ENCODE peak calls at places on chromosomes 4 and X, in eight cellular contexts. N, D, Y, S, F, C, E and I are unnamed samples.

GRCh38 chr4:110533940-110534339 is 58.0 kb downstream of the ENPEP start:
- DNase-seq in N (peak; percentile 96), D (no peak), Y (peak; percentile 72), S (no peak), F (peak; percentile 70), C (peak; percentile 54), E (peak; percentile 90), I (peak; percentile 32)

GRCh38 chr4:122827258-122827887 is 742 bp downstream of the FGF2 start:
- DNase-seq in N (peak; percentile 65), D (peak; percentile 57), Y (no peak), S (peak; percentile 92), F (peak; percentile 87), C (peak; percentile 1), E (peak; percentile 33), I (peak; percentile 45)

GRCh38 chr4:168879178-168879577 is 130.9 kb downstream of the CBR4 start:
- DNase-seq in N (no peak), D (no peak), Y (no peak), S (no peak), F (no peak), C (no peak), E (no peak), I (no peak)

GRCh38 chr4:118213101-118213500 is 139.7 kb downstream of the PRSS12 start:
- DNase-seq in N (no peak), D (no peak), Y (no peak), S (no peak), F (no peak), C (no peak), E (no peak), I (no peak)

GRCh38 chr4:156038772-156039171 is 85.1 kb upstream of the CTSO start:
- DNase-seq in N (no peak), D (no peak), Y (no peak), S (no peak), F (peak; percentile 56), C (no peak), E (no peak), I (no peak)

GRCh38 chrX:109709129-109709631 is 23.9 kb downstream of the ACSL4 start:
- DNase-seq in N (peak; percentile 70), D (no peak), Y (peak; percentile 19), S (no peak), F (peak; percentile 70), C (peak; percentile 38), E (peak; percentile 66), I (peak; percentile 8)

GRCh38 chr4:163367651-163368050 is 24.0 kb downstream of the NPY5R start:
- DNase-seq in N (peak; percentile 2), D (no peak), Y (no peak), S (no peak), F (no peak), C (no peak), E (peak; percentile 73), I (no peak)

GRCh38 chr4:150972592-150972991 is 42.5 kb downstream of the LRBA start:
- DNase-seq in N (no peak), D (no peak), Y (no peak), S (no peak), F (no peak), C (peak; percentile 2), E (no peak), I (no peak)

GRCh38 chrX:149837639-149838038 is 43.3 kb upstream of the MAGEA8 start:
- DNase-seq in N (no peak), D (no peak), Y (no peak), S (no peak), F (no peak), C (no peak), E (no peak), I (no peak)

GRCh38 chr4:25178838-25179261 is 18.6 kb upstream of the SEPSECS start:
- DNase-seq in N (no peak), D (no peak), Y (no peak), S (no peak), F (no peak), C (no peak), E (no peak), I (no peak)

GRCh38 chr4:98314791-98315565 is 53.8 kb downstream of the RAP1GDS1 start:
- DNase-seq in N (peak; percentile 44), D (no peak), Y (no peak), S (no peak), F (no peak), C (no peak), E (no peak), I (no peak)

GRCh38 chrX:153708415-153708814 is 15.8 kb downstream of the BCAP31 start:
- DNase-seq in N (peak; percentile 79), D (peak; percentile 75), Y (no peak), S (peak; percentile 83), F (no peak), C (peak; percentile 31), E (peak; percentile 90), I (peak; percentile 73)

GRCh38 chrX:148620023-148620422 is 119.6 kb downstream of the AFF2 start:
- DNase-seq in N (no peak), D (no peak), Y (no peak), S (no peak), F (no peak), C (no peak), E (no peak), I (no peak)

GRCh38 chr4:61200991-61201526 is 933 bp downstream of the ADGRL3 start:
- DNase-seq in N (peak; percentile 13), D (peak; percentile 63), Y (no peak), S (peak; percentile 56), F (no peak), C (no peak), E (peak; percentile 14), I (peak; percentile 74)

DNA sequence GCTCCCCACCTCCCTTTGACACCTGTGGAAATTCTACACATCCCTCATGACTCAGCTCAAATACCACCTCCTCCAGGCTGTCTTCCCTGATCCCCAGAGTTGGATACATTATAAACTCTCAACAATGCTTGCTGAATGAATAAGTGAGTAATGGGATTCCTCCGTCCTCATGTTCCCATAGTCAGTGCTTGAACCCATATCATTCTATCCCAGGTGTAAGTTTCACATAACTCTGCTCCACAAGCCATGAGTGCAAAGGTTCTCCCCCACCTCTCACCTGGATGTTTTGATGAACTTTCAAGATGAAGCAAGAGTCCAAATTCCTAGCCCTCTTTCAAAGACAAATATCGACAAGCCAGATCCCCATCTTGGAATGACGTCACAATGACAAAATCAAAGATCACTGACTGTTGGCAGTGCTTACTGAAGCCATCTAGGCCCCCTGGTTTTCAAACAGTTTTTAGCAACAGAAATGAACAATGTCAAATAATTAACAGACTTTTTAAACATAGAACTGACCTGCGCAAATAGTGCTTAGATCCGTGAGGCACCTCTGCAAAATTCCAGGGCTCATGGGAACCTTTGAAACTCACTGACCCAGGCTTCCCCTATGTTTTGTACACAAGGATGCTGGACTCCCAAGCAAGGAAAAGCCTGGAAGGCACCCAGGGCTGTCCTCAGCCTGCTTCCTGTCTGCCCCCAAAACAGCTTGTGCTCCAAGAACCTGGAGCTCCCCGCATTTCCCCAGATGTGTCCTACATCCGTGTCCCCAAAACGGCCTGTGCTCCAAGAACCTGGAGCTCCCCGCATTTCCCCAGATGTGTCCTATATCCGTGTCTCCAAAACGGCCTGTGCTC is 4.0 kb downstream of the SLC2A9 start:
- DNase-seq in N (no peak), D (no peak), Y (no peak), S (no peak), F (no peak), C (no peak), E (no peak), I (no peak)
- H3K4me1 ChIP-seq in N (peaks cover 6% of the 10 kb centered on the region), D (peaks cover 3% of the 10 kb centered on the region), Y (peaks cover 6% of the 10 kb centered on the region), S (peaks cover 11% of the 10 kb centered on the region), F (peaks cover 21% of the 10 kb centered on the region), C (no peaks in the 10 kb centered on the region), E (peaks cover 6% of the 10 kb centered on the region), I (peaks cover 4% of the 10 kb centered on the region)

GRCh38 chrX:128929281-128930057 is 593.8 kb downstream of the SMARCA1 start:
- DNase-seq in N (no peak), D (no peak), Y (no peak), S (no peak), F (no peak), C (no peak), E (peak; percentile 5), I (no peak)
- TF ChIP-seq EZH2phosphoT487 in N (no peak), D (no peak), Y (no peak), S (no peak), F (no peak), C (no peak), E (no peak), I (no peak)

GRCh38 chr4:80033581-80033980 is 39.4 kb downstream of the ANTXR2 start:
- DNase-seq in N (peak; percentile 7), D (no peak), Y (no peak), S (no peak), F (no peak), C (no peak), E (peak; percentile 12), I (peak; percentile 28)

GRCh38 chr4:80036949-80037348 is 36.1 kb downstream of the ANTXR2 start:
- DNase-seq in N (peak; percentile 64), D (no peak), Y (no peak), S (no peak), F (no peak), C (no peak), E (no peak), I (no peak)

GRCh38 chr4:80037864-80038263 is 35.2 kb downstream of the ANTXR2 start:
- DNase-seq in N (no peak), D (no peak), Y (no peak), S (no peak), F (no peak), C (no peak), E (no peak), I (no peak)

GRCh38 chr4:80036306-80036705 is 36.7 kb downstream of the ANTXR2 start:
- DNase-seq in N (no peak), D (no peak), Y (no peak), S (no peak), F (no peak), C (no peak), E (no peak), I (no peak)

DNA sequence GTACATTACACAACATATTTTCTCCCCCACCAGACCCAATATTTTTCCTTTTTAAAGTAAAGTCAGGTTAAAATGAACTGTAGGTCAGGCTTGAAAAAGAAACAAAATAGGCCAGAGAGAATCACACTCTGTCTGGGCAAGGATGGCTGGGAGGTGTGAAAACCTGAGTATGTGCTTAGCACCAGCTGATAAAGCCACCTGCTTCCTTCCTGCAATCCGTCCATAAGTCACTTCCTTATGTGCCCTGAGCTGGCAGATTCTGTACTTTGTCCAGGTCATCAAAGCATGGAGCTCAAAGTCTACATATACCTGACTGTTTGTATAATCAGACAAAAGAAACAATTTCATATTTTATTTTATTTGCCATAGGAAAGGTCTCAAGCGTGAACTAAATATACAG is 37.7 kb downstream of the ANTXR2 start:
- DNase-seq in N (no peak), D (no peak), Y (no peak), S (no peak), F (peak; percentile 64), C (no peak), E (no peak), I (no peak)
- H3K4me1 ChIP-seq in N (peaks cover 25% of the 10 kb centered on the region), D (no peaks in the 10 kb centered on the region), Y (no peaks in the 10 kb centered on the region), S (peaks cover 12% of the 10 kb centered on the region), F (peaks cover 5% of the 10 kb centered on the region), C (no peaks in the 10 kb centered on the region), E (no peaks in the 10 kb centered on the region), I (no peaks in the 10 kb centered on the region)

DNA sequence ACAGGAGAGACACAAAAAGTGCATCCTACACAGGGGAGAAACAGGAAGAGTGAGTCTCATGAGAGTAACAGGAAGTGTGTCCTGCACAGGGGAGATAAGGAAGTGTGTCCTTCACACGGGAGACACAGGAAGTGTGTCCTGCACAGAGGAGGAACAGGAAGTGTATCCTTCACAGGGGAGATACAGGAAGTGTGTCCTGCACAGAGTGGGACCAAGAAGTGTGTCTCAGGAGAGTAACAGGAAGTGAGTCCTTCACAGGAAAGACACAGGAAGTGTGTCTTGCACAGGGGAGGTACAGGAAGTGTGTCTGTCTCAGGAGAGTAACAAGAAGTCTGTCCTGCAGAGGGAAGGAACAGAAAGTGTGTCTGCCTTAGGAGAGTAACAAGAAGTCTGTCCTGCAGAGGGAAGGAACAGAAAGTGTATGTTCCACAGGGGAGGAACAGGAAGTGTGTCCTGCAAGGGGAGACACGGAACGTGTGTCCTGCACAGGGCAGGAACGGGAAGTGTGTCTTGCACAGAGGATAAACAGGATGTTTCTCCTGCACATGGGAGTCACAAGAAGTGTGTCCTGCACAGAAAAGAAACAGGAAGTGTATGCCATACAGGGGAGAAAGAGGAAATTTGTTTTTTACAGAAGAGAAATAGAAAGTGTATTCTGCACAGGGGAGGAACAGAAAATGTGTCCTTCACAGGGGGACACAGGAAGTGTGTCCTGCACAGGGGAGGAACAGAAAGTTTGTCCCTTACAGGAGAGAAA is 102.0 kb downstream of the ARSF start:
- DNase-seq in N (no peak), D (no peak), Y (peak; percentile 48), S (no peak), F (peak; percentile 33), C (peak; percentile 59), E (no peak), I (no peak)
- TF ChIP-seq EZH2phosphoT487 in N (no peak), D (no peak), Y (no peak), S (no peak), F (no peak), C (no peak), E (no peak), I (no peak)